ENCODE peak calls at places on chromosomes 16 and 17, in seven cellular contexts. R is MM.1S, N is fibroblast of lung, Y is PC-9, D is GM23338, P is HepG2, H is K562. K is an unnamed sample.

GRCh38 chr17:30219833-30220232 is 15.7 kb downstream of the SLC6A4 start:
- DNase-seq in R (no peak), N (no peak), Y (no peak), D (no peak), P (no peak), H (peak), K (no peak)

GRCh38 chr16:11149011-11149616 is 106.9 kb downstream of the SOCS1 start:
- DNase-seq in R (no peak), N (no peak), Y (no peak), D (no peak), P (peak), H (peak), K (no peak)

GRCh38 chr16:85870159-85870558 is 28.8 kb upstream of the IRF8 start:
- DNase-seq in R (no peak), N (no peak), Y (no peak), D (peak), P (no peak), H (no peak), K (no peak)

GRCh38 chr17:81161972-81162371 is 3.3 kb upstream of the PVALEF start:
- DNase-seq in R (no peak), N (no peak), Y (no peak), D (no peak), P (no peak), H (no peak), K (no peak)

GRCh38 chr16:12739738-12740137 is 63.9 kb downstream of the CPPED1 start:
- DNase-seq in R (no peak), N (no peak), Y (no peak), D (no peak), P (no peak), H (no peak), K (no peak)

GRCh38 chr17:33377837-33378236 is 84.7 kb upstream of the ASIC2 start:
- DNase-seq in R (no peak), N (no peak), Y (no peak), D (no peak), P (no peak), H (no peak), K (no peak)

GRCh38 chr16:4539716-4540284 is 1.2 kb upstream of the CDIP1 start:
- DNase-seq in R (no peak), N (no peak), Y (no peak), D (no peak), P (no peak), H (no peak), K (no peak)

GRCh38 chr16:57694556-57695377 is at the start of gene DRC7:
- DNase-seq in R (no peak), N (peak), Y (peak), D (peak), P (peak), H (peak), K (peak)

GRCh38 chr17:42560246-42560645 is 1.7 kb upstream of the COASY start:
- DNase-seq in R (no peak), N (no peak), Y (no peak), D (no peak), P (no peak), H (no peak), K (no peak)

GRCh38 chr17:62862251-62862650 is 54.1 kb upstream of the MARCHF10 start:
- DNase-seq in R (no peak), N (no peak), Y (no peak), D (no peak), P (no peak), H (no peak), K (peak)

GRCh38 chr17:76008630-76009425 is 8.2 kb downstream of the CDK3 start:
- DNase-seq in R (no peak), N (no peak), Y (no peak), D (no peak), P (no peak), H (peak), K (peak)

GRCh38 chr16:47644166-47644565 is 183.0 kb downstream of the PHKB start:
- DNase-seq in R (no peak), N (peak), Y (no peak), D (no peak), P (no peak), H (no peak), K (peak)

GRCh38 chr16:74501484-74502479 is 80.5 kb upstream of the CLEC18B start:
- DNase-seq in R (no peak), N (peak), Y (no peak), D (no peak), P (no peak), H (no peak), K (no peak)

GRCh38 chr16:54355251-54355650 is 68.7 kb upstream of the IRX3 start:
- DNase-seq in R (no peak), N (peak), Y (no peak), D (no peak), P (no peak), H (no peak), K (no peak)

GRCh38 chr17:32813021-32813420 is 63.9 kb downstream of the MYO1D start:
- DNase-seq in R (no peak), N (no peak), Y (no peak), D (no peak), P (no peak), H (no peak), K (peak)

GRCh38 chr17:4420692-4421131 is 13.0 kb upstream of the SPNS3 start:
- DNase-seq in R (peak), N (peak), Y (peak), D (peak), P (peak), H (peak), K (peak)

GRCh38 chr17:8123695-8124349 is at the start of gene HES7:
- DNase-seq in R (no peak), N (no peak), Y (peak), D (peak), P (no peak), H (no peak), K (peak)

GRCh38 chr17:1485311-1485747 is 7.2 kb downstream of the MYO1C start:
- DNase-seq in R (no peak), N (no peak), Y (peak), D (peak), P (peak), H (peak), K (peak)

GRCh38 chr17:1488826-1489275 is 3.6 kb downstream of the MYO1C start:
- DNase-seq in R (no peak), N (no peak), Y (no peak), D (no peak), P (no peak), H (no peak), K (no peak)

GRCh38 chr17:1487939-1488825 is 4.3 kb downstream of the MYO1C start:
- DNase-seq in R (peak), N (peak), Y (peak), D (peak), P (peak), H (peak), K (peak)

GRCh38 chr17:1485748-1486376 is 6.6 kb downstream of the MYO1C start:
- DNase-seq in R (peak), N (peak), Y (peak), D (peak), P (no peak), H (peak), K (peak)

GRCh38 chr17:1486802-1487695 is 5.4 kb downstream of the MYO1C start:
- DNase-seq in R (no peak), N (peak), Y (peak), D (peak), P (no peak), H (peak), K (no peak)
- H2AFZ ChIP-seq in R (no peak), N (no peak), Y (no peak), D (no peak), P (no peak), H (no peak), K (no peak)

DNA sequence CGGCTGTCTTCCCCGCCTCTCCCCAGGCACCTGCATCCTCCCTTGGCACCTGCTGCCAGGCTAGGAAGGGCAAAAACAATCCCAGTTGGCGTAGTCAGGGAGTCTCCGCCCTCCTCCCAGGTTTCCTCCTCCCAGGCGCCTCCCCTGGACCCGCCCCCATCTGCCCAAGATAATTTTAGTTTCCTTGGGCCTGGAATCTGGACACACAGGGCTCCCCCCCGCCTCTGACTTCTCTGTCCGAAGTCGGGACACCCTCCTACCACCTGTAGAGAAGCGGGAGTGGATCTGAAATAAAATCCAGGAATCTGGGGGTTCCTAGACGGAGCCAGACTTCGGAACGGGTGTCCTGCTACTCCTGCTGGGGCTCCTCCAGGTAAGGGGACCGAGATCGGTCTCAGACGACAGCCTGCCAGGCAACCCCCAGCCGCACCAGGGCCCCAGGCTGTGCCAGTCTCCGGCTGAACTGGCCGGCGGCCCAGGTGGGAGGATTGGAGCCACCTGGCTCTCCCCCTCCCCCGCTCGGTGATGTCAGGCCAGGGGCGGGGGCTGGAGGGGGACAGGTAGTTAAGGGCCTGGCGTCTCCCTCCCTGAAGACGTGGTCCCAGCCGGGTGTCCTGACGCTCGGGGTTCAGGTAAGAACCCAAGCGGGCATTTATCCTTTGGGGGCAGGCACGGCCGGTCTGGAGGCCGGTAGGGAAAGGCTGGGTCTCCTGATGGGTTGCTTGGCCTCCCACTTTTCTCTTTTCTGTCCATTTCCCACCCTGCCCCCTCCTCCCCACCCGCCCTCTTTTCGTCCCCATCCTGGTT is at the start of gene GRB7:
- DNase-seq in R (peak), N (no peak), Y (peak), D (peak), P (peak), H (peak), K (peak)
- TF ChIP-seq EZH2 in R (no peak), N (peak), Y (no peak), D (no peak), P (no peak), H (no peak), K (no peak)

GRCh38 chr17:47686276-47686635 is 7.7 kb upstream of the TBKBP1 start:
- DNase-seq in R (no peak), N (peak), Y (no peak), D (no peak), P (no peak), H (no peak), K (no peak)
- H2AFZ ChIP-seq in R (no peak), N (no peak), Y (no peak), D (no peak), P (no peak), H (no peak), K (no peak)

GRCh38 chr17:34584805-34585416 is 5.5 kb downstream of the TMEM132E start:
- DNase-seq in R (peak), N (peak), Y (no peak), D (peak), P (no peak), H (peak), K (peak)
- TF ChIP-seq EZH2 in R (no peak), N (no peak), Y (no peak), D (no peak), P (no peak), H (no peak), K (no peak)

GRCh38 chr17:48723555-48724239 is 712 bp downstream of the PRAC2 start:
- DNase-seq in R (peak), N (no peak), Y (no peak), D (peak), P (no peak), H (no peak), K (peak)
- H2AFZ ChIP-seq in R (peak), N (no peak), Y (no peak), D (peak), P (no peak), H (no peak), K (peak)

K was measured in PC-3.